ENCODE peak calls at places on chromosomes 16 and 17, in six cellular contexts. One of them, this sample, is unnamed.
A peak's percentile ranks its signal among the peaks of the same experiment; 100 is the strongest.

GRCh38 chr17:52389632-52390031 is 231.1 kb upstream of the CA10 start:
- DNase-seq in stomach: no peak
- DNase-seq in choroid plexus epithelial cell: no peak
- DNase-seq in tibial artery: no peak
- DNase-seq in astrocyte: no peak
- DNase-seq in dorsolateral prefrontal cortex: no peak
- DNase-seq in this sample: no peak

GRCh38 chr16:58638148-58639036 is 8.8 kb upstream of the CNOT1 start:
- DNase-seq in stomach: peak; percentile 45
- DNase-seq in choroid plexus epithelial cell: peak; percentile 94
- DNase-seq in tibial artery: peak; percentile 69
- DNase-seq in astrocyte: peak; percentile 81
- DNase-seq in dorsolateral prefrontal cortex: no peak
- DNase-seq in this sample: peak; percentile 92

GRCh38 chr16:72986011-72986410 is 61.9 kb downstream of the ZFHX3 start:
- DNase-seq in stomach: no peak
- DNase-seq in choroid plexus epithelial cell: peak; percentile 62
- DNase-seq in tibial artery: peak; percentile 87
- DNase-seq in astrocyte: no peak
- DNase-seq in dorsolateral prefrontal cortex: no peak
- DNase-seq in this sample: no peak

GRCh38 chr17:10033449-10033848 is 128.4 kb upstream of the RCVRN start:
- DNase-seq in stomach: no peak
- DNase-seq in choroid plexus epithelial cell: no peak
- DNase-seq in tibial artery: no peak
- DNase-seq in astrocyte: no peak
- DNase-seq in dorsolateral prefrontal cortex: no peak
- DNase-seq in this sample: no peak

GRCh38 chr16:82042841-82043240 is 7.8 kb downstream of the HSD17B2 start:
- DNase-seq in stomach: no peak
- DNase-seq in choroid plexus epithelial cell: peak; percentile 13
- DNase-seq in tibial artery: no peak
- DNase-seq in astrocyte: peak; percentile 66
- DNase-seq in dorsolateral prefrontal cortex: no peak
- DNase-seq in this sample: peak; percentile 55

GRCh38 chr17:37375685-37376084 is at the start of gene C17orf78:
- DNase-seq in stomach: no peak
- DNase-seq in choroid plexus epithelial cell: no peak
- DNase-seq in tibial artery: no peak
- DNase-seq in astrocyte: no peak
- DNase-seq in dorsolateral prefrontal cortex: no peak
- DNase-seq in this sample: no peak

GRCh38 chr16:55853114-55853513 is 20.2 kb upstream of the CES1 start:
- DNase-seq in stomach: no peak
- DNase-seq in choroid plexus epithelial cell: peak; percentile 1
- DNase-seq in tibial artery: no peak
- DNase-seq in astrocyte: no peak
- DNase-seq in dorsolateral prefrontal cortex: no peak
- DNase-seq in this sample: peak; percentile 45

GRCh38 chr17:66567234-66568170 is 265.1 kb downstream of the PRKCA start:
- DNase-seq in stomach: peak; percentile 89
- DNase-seq in choroid plexus epithelial cell: peak; percentile 92
- DNase-seq in tibial artery: peak; percentile 82
- DNase-seq in astrocyte: peak; percentile 93
- DNase-seq in dorsolateral prefrontal cortex: peak; percentile 70
- DNase-seq in this sample: peak; percentile 81

GRCh38 chr16:48498761-48499600 is 111.0 kb downstream of the N4BP1 start:
- DNase-seq in stomach: no peak
- DNase-seq in choroid plexus epithelial cell: peak; percentile 94
- DNase-seq in tibial artery: peak; percentile 74
- DNase-seq in astrocyte: peak; percentile 57
- DNase-seq in dorsolateral prefrontal cortex: no peak
- DNase-seq in this sample: peak; percentile 83

GRCh38 chr17:27532269-27533067 is 76.2 kb downstream of the KSR1 start:
- DNase-seq in stomach: peak; percentile 45
- DNase-seq in choroid plexus epithelial cell: peak; percentile 99
- DNase-seq in tibial artery: no peak
- DNase-seq in astrocyte: no peak
- DNase-seq in dorsolateral prefrontal cortex: no peak
- DNase-seq in this sample: peak; percentile 79

GRCh38 chr17:78805301-78805700 is 23.2 kb upstream of the CYTH1 start:
- DNase-seq in stomach: peak; percentile 33
- DNase-seq in choroid plexus epithelial cell: no peak
- DNase-seq in tibial artery: no peak
- DNase-seq in astrocyte: no peak
- DNase-seq in dorsolateral prefrontal cortex: no peak
- DNase-seq in this sample: no peak

GRCh38 chr16:48246066-48246465 is 1.3 kb downstream of the ABCC11 start:
- DNase-seq in stomach: no peak
- DNase-seq in choroid plexus epithelial cell: peak; percentile 51
- DNase-seq in tibial artery: no peak
- DNase-seq in astrocyte: peak; percentile 41
- DNase-seq in dorsolateral prefrontal cortex: no peak
- DNase-seq in this sample: peak; percentile 45

GRCh38 chr17:43216369-43216761 is 4.7 kb downstream of the TMEM106A start:
- DNase-seq in stomach: no peak
- DNase-seq in choroid plexus epithelial cell: no peak
- DNase-seq in tibial artery: no peak
- DNase-seq in astrocyte: no peak
- DNase-seq in dorsolateral prefrontal cortex: no peak
- DNase-seq in this sample: no peak

GRCh38 chr17:63474174-63474913 is 2.5 kb upstream of the ACE start:
- DNase-seq in stomach: peak; percentile 83
- DNase-seq in choroid plexus epithelial cell: peak; percentile 53
- DNase-seq in tibial artery: no peak
- DNase-seq in astrocyte: peak; percentile 24
- DNase-seq in dorsolateral prefrontal cortex: no peak
- DNase-seq in this sample: no peak

GRCh38 chr16:87604572-87605135 is 2.3 kb downstream of the JPH3 start:
- DNase-seq in stomach: no peak
- DNase-seq in choroid plexus epithelial cell: no peak
- DNase-seq in tibial artery: no peak
- DNase-seq in astrocyte: no peak
- DNase-seq in dorsolateral prefrontal cortex: no peak
- DNase-seq in this sample: no peak

GRCh38 chr17:50173335-50173941 is 7.6 kb downstream of the SGCA start:
- DNase-seq in stomach: no peak
- DNase-seq in choroid plexus epithelial cell: peak; percentile 94
- DNase-seq in tibial artery: peak; percentile 87
- DNase-seq in astrocyte: peak; percentile 91
- DNase-seq in dorsolateral prefrontal cortex: no peak
- DNase-seq in this sample: peak; percentile 91

GRCh38 chr16:84714028-84714427 is 14.2 kb downstream of the USP10 start:
- DNase-seq in stomach: no peak
- DNase-seq in choroid plexus epithelial cell: no peak
- DNase-seq in tibial artery: no peak
- DNase-seq in astrocyte: no peak
- DNase-seq in dorsolateral prefrontal cortex: no peak
- DNase-seq in this sample: no peak
- TF ChIP-seq CTCF in stomach: no peak
- TF ChIP-seq CTCF in choroid plexus epithelial cell: no peak
- TF ChIP-seq CTCF in tibial artery: no peak
- TF ChIP-seq CTCF in astrocyte: no peak
- TF ChIP-seq CTCF in dorsolateral prefrontal cortex: no peak
- TF ChIP-seq CTCF in this sample: no peak

GRCh38 chr16:21554795-21555585 is 44.4 kb upstream of the METTL9 start:
- DNase-seq in stomach: peak; percentile 93
- DNase-seq in choroid plexus epithelial cell: peak; percentile 80
- DNase-seq in tibial artery: peak; percentile 93
- DNase-seq in astrocyte: peak; percentile 35
- DNase-seq in dorsolateral prefrontal cortex: peak; percentile 90
- DNase-seq in this sample: peak; percentile 70
- H3K4me3 ChIP-seq in stomach: peak overlapping the region; percentile 36
- H3K4me3 ChIP-seq in choroid plexus epithelial cell: no peak overlapping the region
- H3K4me3 ChIP-seq in tibial artery: peak overlapping the region; percentile 0
- H3K4me3 ChIP-seq in astrocyte: no peak overlapping the region
- H3K4me3 ChIP-seq in dorsolateral prefrontal cortex: peak overlapping the region; percentile 29
- H3K4me3 ChIP-seq in this sample: peak overlapping the region; percentile 15

DNA sequence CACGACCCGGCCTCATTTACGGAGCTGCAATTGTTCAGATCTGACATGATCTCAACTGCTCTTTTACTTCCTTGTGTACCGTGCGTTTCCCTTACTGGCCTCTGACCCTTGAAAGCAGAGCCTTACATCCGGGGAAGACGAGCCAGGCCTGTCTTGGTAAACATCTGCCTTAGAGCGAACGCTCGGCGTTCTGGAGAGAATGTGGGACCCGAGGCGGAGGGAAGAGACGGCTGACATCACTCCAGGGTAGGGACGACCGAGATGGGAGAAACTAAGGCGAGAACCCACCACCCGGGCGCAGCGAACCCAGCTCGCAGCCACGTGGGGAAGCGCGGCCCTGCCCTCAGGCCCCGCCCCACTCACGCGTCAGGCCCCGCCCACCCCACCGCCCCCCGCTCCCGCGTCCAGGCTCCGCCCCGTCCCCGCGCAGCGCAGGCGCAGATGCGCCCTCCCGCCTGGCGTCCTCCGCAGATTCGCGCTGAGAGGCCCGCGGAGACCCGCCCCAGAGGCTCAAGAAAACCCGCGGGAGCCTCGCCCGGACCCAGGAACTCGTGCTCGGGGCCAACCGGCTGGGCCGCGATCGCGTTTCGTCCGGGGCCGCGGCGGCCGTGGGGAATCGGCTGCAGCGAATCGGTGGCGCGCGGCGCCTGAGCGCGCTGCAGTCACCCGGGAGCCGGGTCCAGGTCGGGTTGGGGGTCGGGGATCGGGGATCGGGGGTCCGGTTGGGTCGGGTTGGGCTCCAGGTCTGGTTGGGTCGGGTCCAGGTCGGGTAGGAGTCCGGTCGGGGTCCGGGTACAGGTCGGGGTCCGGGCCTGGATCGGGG is at the start of gene TELO2:
- DNase-seq in stomach: peak; percentile 84
- DNase-seq in choroid plexus epithelial cell: peak; percentile 80
- DNase-seq in tibial artery: peak; percentile 85
- DNase-seq in astrocyte: peak; percentile 39
- DNase-seq in dorsolateral prefrontal cortex: peak; percentile 76
- DNase-seq in this sample: peak; percentile 66
- TF ChIP-seq CTCF in stomach: no peak
- TF ChIP-seq CTCF in choroid plexus epithelial cell: no peak
- TF ChIP-seq CTCF in tibial artery: no peak
- TF ChIP-seq CTCF in astrocyte: no peak
- TF ChIP-seq CTCF in dorsolateral prefrontal cortex: no peak
- TF ChIP-seq CTCF in this sample: no peak

GRCh38 chr16:51773491-51773890 is 622.4 kb upstream of the SALL1 start:
- DNase-seq in stomach: no peak
- DNase-seq in choroid plexus epithelial cell: no peak
- DNase-seq in tibial artery: no peak
- DNase-seq in astrocyte: no peak
- DNase-seq in dorsolateral prefrontal cortex: no peak
- DNase-seq in this sample: no peak
- H3K4me3 ChIP-seq in stomach: no peak overlapping the region
- H3K4me3 ChIP-seq in choroid plexus epithelial cell: no peak overlapping the region
- H3K4me3 ChIP-seq in tibial artery: no peak overlapping the region
- H3K4me3 ChIP-seq in astrocyte: no peak overlapping the region
- H3K4me3 ChIP-seq in dorsolateral prefrontal cortex: no peak overlapping the region
- H3K4me3 ChIP-seq in this sample: no peak overlapping the region

GRCh38 chr16:4327782-4328579 is 12.1 kb downstream of the GLIS2 start:
- DNase-seq in stomach: peak; percentile 83
- DNase-seq in choroid plexus epithelial cell: peak; percentile 79
- DNase-seq in tibial artery: peak; percentile 92
- DNase-seq in astrocyte: no peak
- DNase-seq in dorsolateral prefrontal cortex: peak; percentile 83
- DNase-seq in this sample: peak; percentile 72
- TF ChIP-seq CTCF in stomach: peak; percentile 55
- TF ChIP-seq CTCF in choroid plexus epithelial cell: peak; percentile 75
- TF ChIP-seq CTCF in tibial artery: peak; percentile 69
- TF ChIP-seq CTCF in astrocyte: peak; percentile 29
- TF ChIP-seq CTCF in dorsolateral prefrontal cortex: peak; percentile 49
- TF ChIP-seq CTCF in this sample: peak; percentile 61

DNA sequence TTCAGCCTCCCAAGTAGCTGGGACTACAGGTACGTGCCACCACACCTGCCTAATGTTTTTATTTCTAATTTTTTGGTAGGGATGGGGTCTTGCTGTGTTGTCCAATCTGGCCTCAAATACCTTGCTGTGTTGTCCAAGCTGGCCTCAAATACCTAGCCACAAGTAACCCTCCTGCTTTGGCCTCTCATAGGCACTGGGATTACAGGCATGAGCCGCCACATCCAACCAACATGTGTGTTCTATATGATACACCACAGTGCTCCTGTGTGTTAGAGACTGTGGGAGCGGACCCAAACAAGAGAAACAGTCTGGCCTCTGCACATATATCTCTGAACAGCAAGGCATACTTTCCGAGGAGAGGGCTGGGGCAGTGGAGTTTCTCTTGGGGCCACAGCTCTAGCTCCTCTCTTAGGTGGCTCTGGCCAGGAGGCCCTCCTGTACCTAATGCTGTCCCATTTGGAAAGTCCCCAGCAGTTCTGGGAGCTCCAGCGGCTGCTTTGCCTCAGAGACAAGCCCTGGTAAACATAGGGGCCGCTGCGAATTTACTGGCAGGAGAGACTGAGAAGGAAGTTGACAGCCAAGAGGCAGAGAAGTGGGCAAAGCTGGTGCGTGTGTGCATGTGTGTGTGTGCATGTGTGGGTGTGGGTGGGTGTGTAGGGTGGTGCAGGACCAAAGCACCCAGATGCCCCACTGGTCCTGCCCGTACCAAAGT is 95.0 kb downstream of the RAB11FIP4 start:
- DNase-seq in stomach: peak; percentile 75
- DNase-seq in choroid plexus epithelial cell: no peak
- DNase-seq in tibial artery: no peak
- DNase-seq in astrocyte: no peak
- DNase-seq in dorsolateral prefrontal cortex: no peak
- DNase-seq in this sample: no peak
- H3K4me3 ChIP-seq in stomach: no peak overlapping the region
- H3K4me3 ChIP-seq in choroid plexus epithelial cell: no peak overlapping the region
- H3K4me3 ChIP-seq in tibial artery: no peak overlapping the region
- H3K4me3 ChIP-seq in astrocyte: no peak overlapping the region
- H3K4me3 ChIP-seq in dorsolateral prefrontal cortex: peak overlapping the region; percentile 64
- H3K4me3 ChIP-seq in this sample: no peak overlapping the region

DNA sequence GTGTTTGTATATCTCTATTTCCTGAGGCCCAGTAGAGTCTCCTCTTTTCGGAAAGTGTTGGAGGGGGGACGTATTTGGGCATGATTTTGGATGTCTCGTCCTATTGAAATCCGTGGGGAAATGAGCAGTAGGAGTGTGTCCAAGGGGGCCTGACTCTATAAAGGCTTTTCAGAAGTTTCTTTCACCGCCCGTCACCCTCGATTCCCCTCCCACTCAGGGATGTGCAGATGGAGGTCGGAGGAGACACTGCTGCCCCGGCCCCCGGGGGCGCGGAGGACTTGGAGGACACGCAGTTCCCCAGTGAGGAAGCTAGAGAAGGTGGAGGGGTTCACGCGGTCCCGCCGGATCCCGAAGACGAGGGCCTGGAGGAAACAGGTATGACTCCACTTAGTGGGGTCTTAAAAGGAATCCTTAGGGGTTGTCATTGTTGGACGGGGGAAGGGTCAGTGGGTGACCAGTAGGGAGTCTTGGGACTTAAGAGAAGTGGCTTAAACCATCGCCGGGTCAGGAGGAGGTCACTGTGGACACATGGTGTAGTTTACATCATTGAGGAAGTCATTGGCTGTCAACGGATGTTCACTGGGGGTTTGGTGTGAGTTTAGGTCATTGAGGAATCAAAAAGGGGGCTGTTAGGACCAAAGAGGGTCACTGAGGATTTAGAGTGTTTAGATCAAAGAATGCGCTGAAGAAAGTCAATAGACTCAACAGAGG is 424 bp downstream of the MON1B start:
- DNase-seq in stomach: no peak
- DNase-seq in choroid plexus epithelial cell: peak; percentile 15
- DNase-seq in tibial artery: no peak
- DNase-seq in astrocyte: no peak
- DNase-seq in dorsolateral prefrontal cortex: peak; percentile 20
- DNase-seq in this sample: peak; percentile 17
- TF ChIP-seq CTCF in stomach: no peak
- TF ChIP-seq CTCF in choroid plexus epithelial cell: no peak
- TF ChIP-seq CTCF in tibial artery: no peak
- TF ChIP-seq CTCF in astrocyte: no peak
- TF ChIP-seq CTCF in dorsolateral prefrontal cortex: no peak
- TF ChIP-seq CTCF in this sample: no peak